ENCODE peak calls at places on chromosomes 16 and 17, in eight cellular contexts. T, J, F, N, I, Z, Y and Q are unnamed samples.

GRCh38 chr16:19294156-19294649 is 8.7 kb downstream of the CLEC19A start:
- DNase-seq in T (peak), J (peak), F (no peak), N (no peak), I (peak), Z (no peak), Y (no peak), Q (no peak)

GRCh38 chr17:75366432-75366831 is 39.0 kb downstream of the GRB2 start:
- DNase-seq in T (no peak), J (no peak), F (no peak), N (no peak), I (no peak), Z (no peak), Y (no peak), Q (no peak)

GRCh38 chr17:45004388-45004787 is 36.3 kb upstream of the C1QL1 start:
- DNase-seq in T (no peak), J (no peak), F (no peak), N (no peak), I (no peak), Z (no peak), Y (no peak), Q (no peak)

GRCh38 chr17:75909812-75910274 is 5.2 kb upstream of the MRPL38 start:
- DNase-seq in T (no peak), J (no peak), F (no peak), N (no peak), I (no peak), Z (no peak), Y (no peak), Q (no peak)

GRCh38 chr17:80779336-80779735 is 212.3 kb upstream of the CHMP6 start:
- DNase-seq in T (no peak), J (no peak), F (no peak), N (no peak), I (no peak), Z (no peak), Y (no peak), Q (no peak)

GRCh38 chr16:29926675-29927522 is 873 bp upstream of the KCTD13 start:
- DNase-seq in T (no peak), J (no peak), F (no peak), N (no peak), I (no peak), Z (no peak), Y (peak), Q (no peak)

GRCh38 chr16:11669380-11670146 is 1.3 kb downstream of the SNN start:
- DNase-seq in T (peak), J (peak), F (no peak), N (no peak), I (peak), Z (no peak), Y (no peak), Q (no peak)

GRCh38 chr17:68295086-68295485 is 3.8 kb downstream of the ARSG start:
- DNase-seq in T (no peak), J (no peak), F (no peak), N (no peak), I (no peak), Z (no peak), Y (no peak), Q (no peak)

GRCh38 chr17:30174556-30174955 is 57.9 kb downstream of the NSRP1 start:
- DNase-seq in T (no peak), J (no peak), F (no peak), N (no peak), I (no peak), Z (no peak), Y (no peak), Q (no peak)

GRCh38 chr16:79272141-79272577 is 328.4 kb downstream of the MAF start:
- DNase-seq in T (peak), J (no peak), F (no peak), N (no peak), I (no peak), Z (no peak), Y (no peak), Q (no peak)

GRCh38 chr17:30378191-30378796 is 433 bp upstream of the CPD start:
- DNase-seq in T (peak), J (no peak), F (no peak), N (peak), I (peak), Z (no peak), Y (peak), Q (peak)

GRCh38 chr16:78506372-78507193 is 407.1 kb downstream of the WWOX start:
- DNase-seq in T (no peak), J (no peak), F (no peak), N (no peak), I (no peak), Z (no peak), Y (no peak), Q (no peak)

GRCh38 chr16:83393196-83393981 is 414.4 kb upstream of the HSBP1 start:
- DNase-seq in T (no peak), J (no peak), F (peak), N (no peak), I (no peak), Z (no peak), Y (no peak), Q (no peak)

GRCh38 chr17:42253173-42253545 is 23.0 kb downstream of the STAT5B start:
- DNase-seq in T (no peak), J (no peak), F (no peak), N (no peak), I (no peak), Z (no peak), Y (no peak), Q (no peak)

GRCh38 chr17:42249681-42250446 is 26.3 kb downstream of the STAT5B start:
- DNase-seq in T (peak), J (no peak), F (no peak), N (no peak), I (no peak), Z (no peak), Y (no peak), Q (no peak)

GRCh38 chr17:42253601-42254000 is 22.6 kb downstream of the STAT5B start:
- DNase-seq in T (no peak), J (no peak), F (no peak), N (no peak), I (no peak), Z (no peak), Y (no peak), Q (no peak)

GRCh38 chr17:42252528-42253172 is 23.5 kb downstream of the STAT5B start:
- DNase-seq in T (no peak), J (no peak), F (no peak), N (no peak), I (no peak), Z (peak), Y (no peak), Q (no peak)

DNA sequence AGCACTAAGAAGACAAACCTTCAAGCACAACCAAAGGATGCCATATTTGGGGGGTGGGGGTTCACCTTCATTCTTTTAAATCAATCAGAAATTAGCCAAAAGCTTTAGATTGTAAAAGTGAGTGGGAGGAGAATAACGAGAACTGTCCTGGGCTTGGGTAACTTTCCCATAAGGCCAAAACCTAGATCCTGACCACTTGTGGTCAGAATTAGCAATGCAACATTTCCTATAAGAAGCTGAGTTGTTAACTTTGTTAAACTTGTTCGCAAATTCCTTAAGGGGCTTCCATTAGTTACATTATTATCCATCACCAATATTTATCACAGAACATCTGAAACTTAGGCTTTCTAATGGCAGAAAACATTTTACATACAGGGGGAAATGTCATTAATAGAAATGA is 25.1 kb downstream of the STAT5B start:
- DNase-seq in T (no peak), J (no peak), F (no peak), N (no peak), I (no peak), Z (no peak), Y (no peak), Q (no peak)
- TF ChIP-seq CTCF in T (no peak), J (peak), F (no peak), N (no peak), I (no peak), Z (no peak), Y (no peak), Q (no peak)

DNA sequence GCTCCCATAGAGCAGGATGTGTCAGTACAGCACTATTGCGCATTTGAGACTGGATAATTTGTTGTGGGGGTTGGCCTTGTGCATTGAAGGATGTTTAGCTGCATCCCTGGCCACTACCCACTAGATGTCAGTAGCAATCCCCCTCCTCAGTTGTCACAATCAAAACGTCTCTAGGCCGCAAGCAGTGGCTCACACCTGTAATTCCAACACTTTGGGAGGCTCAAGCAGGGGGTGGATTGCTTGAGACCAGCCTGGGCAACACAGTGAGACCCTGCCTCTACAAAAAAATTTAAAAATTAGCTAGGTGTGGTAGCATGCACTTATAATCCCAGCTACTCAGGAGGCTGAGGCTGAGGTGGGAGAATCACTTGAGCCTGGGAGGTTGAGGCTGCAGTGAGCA is 48.4 kb downstream of the CENPV start:
- DNase-seq in T (peak), J (no peak), F (no peak), N (no peak), I (no peak), Z (peak), Y (no peak), Q (peak)
- TF ChIP-seq CTCF in T (peak), J (peak), F (no peak), N (peak), I (peak), Z (peak), Y (no peak), Q (peak)

GRCh38 chr17:13036776-13037175 is 18.9 kb upstream of the ELAC2 start:
- DNase-seq in T (no peak), J (no peak), F (no peak), N (no peak), I (no peak), Z (no peak), Y (no peak), Q (no peak)

GRCh38 chr17:13027246-13027645 is 9.4 kb upstream of the ELAC2 start:
- DNase-seq in T (no peak), J (no peak), F (no peak), N (no peak), I (no peak), Z (no peak), Y (no peak), Q (no peak)

GRCh38 chr17:13030459-13031305 is 12.9 kb upstream of the ELAC2 start:
- DNase-seq in T (peak), J (no peak), F (no peak), N (no peak), I (peak), Z (no peak), Y (peak), Q (peak)

GRCh38 chr17:13029340-13029739 is 11.5 kb upstream of the ELAC2 start:
- DNase-seq in T (no peak), J (no peak), F (no peak), N (no peak), I (no peak), Z (no peak), Y (no peak), Q (no peak)

DNA sequence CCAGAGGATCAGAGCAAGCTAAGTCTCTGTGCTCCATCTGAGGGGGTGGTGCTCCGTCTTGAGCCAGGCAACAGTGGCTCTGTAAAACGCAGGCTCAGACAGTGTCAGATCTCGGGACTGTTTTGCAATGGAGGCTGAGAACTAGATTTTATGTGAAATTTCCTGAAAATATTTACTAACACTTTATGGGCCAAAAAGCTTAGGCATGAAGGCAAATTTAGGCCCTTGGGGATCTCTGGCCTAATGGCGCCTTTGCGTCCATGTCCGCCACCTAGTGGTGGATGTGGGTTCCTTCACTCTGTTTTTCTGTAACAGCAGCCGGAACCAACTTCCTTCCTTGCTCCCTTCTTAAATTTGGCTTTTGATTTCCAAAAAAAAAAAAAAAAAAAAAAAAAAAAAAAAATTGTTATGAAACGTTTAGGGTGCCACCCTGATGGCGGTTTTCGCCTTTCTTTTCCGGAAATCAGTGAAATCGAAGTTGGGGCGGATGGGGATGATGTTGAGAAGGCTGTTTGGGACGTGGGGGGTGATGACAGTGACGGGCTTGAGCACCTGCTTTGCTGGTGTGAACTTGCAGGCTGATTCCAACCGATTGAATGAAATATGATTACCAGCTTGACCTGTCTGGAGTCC is 14.0 kb upstream of the ELAC2 start:
- DNase-seq in T (peak), J (peak), F (no peak), N (peak), I (peak), Z (no peak), Y (peak), Q (peak)
- TF ChIP-seq CTCF in T (peak), J (peak), F (peak), N (peak), I (peak), Z (peak), Y (peak), Q (peak)

DNA sequence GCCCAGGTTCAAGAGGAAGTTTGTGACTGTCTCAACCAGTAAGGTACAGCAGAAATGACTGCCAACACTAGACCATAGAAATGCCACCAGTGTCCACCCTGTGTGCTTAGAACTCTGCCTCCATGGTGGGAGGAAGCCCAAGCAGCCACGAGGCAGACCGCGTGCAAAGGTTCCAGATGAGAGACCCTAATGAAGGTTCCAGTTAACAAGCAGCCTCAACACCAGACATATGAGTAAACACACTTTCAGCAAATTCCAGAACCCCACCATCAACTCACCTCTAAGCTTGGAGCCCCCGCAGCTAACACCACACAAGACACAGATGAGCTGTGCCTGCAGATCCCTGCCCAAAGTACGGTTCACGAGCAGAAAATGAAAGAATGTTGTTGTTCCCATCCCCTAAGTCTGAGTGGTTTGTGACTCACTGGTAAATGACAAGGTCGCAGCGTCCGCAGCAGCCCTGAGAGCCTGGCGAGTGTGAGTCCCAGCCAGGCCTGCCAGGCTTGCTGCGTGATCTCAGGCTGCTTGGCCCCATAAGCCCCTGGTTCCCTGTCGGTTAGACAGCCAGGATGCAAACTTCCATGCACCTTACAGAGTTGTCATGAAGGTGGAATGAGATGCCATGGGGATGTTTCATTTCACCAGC is 193.7 kb downstream of the C16orf95 start:
- DNase-seq in T (no peak), J (no peak), F (no peak), N (no peak), I (no peak), Z (no peak), Y (no peak), Q (no peak)
- TF ChIP-seq CTCF in T (no peak), J (no peak), F (no peak), N (no peak), I (no peak), Z (no peak), Y (no peak), Q (no peak)

GRCh38 chr17:81871387-81872120 is 417 bp upstream of the ARHGDIA start:
- DNase-seq in T (peak), J (peak), F (peak), N (peak), I (peak), Z (no peak), Y (peak), Q (peak)
- TF ChIP-seq CTCF in T (peak), J (peak), F (peak), N (no peak), I (peak), Z (no peak), Y (no peak), Q (peak)